ENCODE peak calls at places on chromosomes 16 and 17, in ten cellular contexts. One of them, this sample, is unnamed.

GRCh38 chr16:79869304-79870015 is 268.9 kb upstream of the MAF start:
- DNase-seq in pancreas: no peak
- DNase-seq in DND-41: no peak
- DNase-seq in cardiac muscle cell: no peak
- DNase-seq in endothelial cell: no peak
- DNase-seq in kidney epithelial cell: no peak
- DNase-seq in stomach: no peak
- DNase-seq in AG04450: no peak
- DNase-seq in WTC11: no peak
- DNase-seq in CD4-positive, alpha-beta T cell: no peak
- DNase-seq in this sample: no peak

GRCh38 chr17:76529643-76530488 is 7.6 kb downstream of the CYGB start:
- DNase-seq in pancreas: no peak
- DNase-seq in DND-41: no peak
- DNase-seq in cardiac muscle cell: peak
- DNase-seq in endothelial cell: peak
- DNase-seq in kidney epithelial cell: no peak
- DNase-seq in stomach: peak
- DNase-seq in AG04450: no peak
- DNase-seq in WTC11: no peak
- DNase-seq in CD4-positive, alpha-beta T cell: no peak
- DNase-seq in this sample: peak

GRCh38 chr16:12320298-12320706 is 343.8 kb downstream of the SNX29 start:
- DNase-seq in pancreas: no peak
- DNase-seq in DND-41: no peak
- DNase-seq in cardiac muscle cell: no peak
- DNase-seq in endothelial cell: no peak
- DNase-seq in kidney epithelial cell: peak
- DNase-seq in stomach: no peak
- DNase-seq in AG04450: peak
- DNase-seq in WTC11: no peak
- DNase-seq in CD4-positive, alpha-beta T cell: no peak
- DNase-seq in this sample: no peak

GRCh38 chr17:40952675-40953074 is 14.1 kb downstream of the KRT39 start:
- DNase-seq in pancreas: no peak
- DNase-seq in DND-41: no peak
- DNase-seq in cardiac muscle cell: peak
- DNase-seq in endothelial cell: no peak
- DNase-seq in kidney epithelial cell: peak
- DNase-seq in stomach: no peak
- DNase-seq in AG04450: peak
- DNase-seq in WTC11: no peak
- DNase-seq in CD4-positive, alpha-beta T cell: no peak
- DNase-seq in this sample: no peak

GRCh38 chr17:50185724-50186545 is 15.5 kb downstream of the COL1A1 start:
- DNase-seq in pancreas: no peak
- DNase-seq in DND-41: no peak
- DNase-seq in cardiac muscle cell: peak
- DNase-seq in endothelial cell: no peak
- DNase-seq in kidney epithelial cell: no peak
- DNase-seq in stomach: no peak
- DNase-seq in AG04450: no peak
- DNase-seq in WTC11: no peak
- DNase-seq in CD4-positive, alpha-beta T cell: no peak
- DNase-seq in this sample: no peak

GRCh38 chr16:74677868-74678267 is 11.2 kb upstream of the RFWD3 start:
- DNase-seq in pancreas: no peak
- DNase-seq in DND-41: no peak
- DNase-seq in cardiac muscle cell: no peak
- DNase-seq in endothelial cell: no peak
- DNase-seq in kidney epithelial cell: no peak
- DNase-seq in stomach: no peak
- DNase-seq in AG04450: no peak
- DNase-seq in WTC11: peak
- DNase-seq in CD4-positive, alpha-beta T cell: no peak
- DNase-seq in this sample: no peak

GRCh38 chr17:28834420-28834819 is 8.2 kb downstream of the FAM222B start:
- DNase-seq in pancreas: no peak
- DNase-seq in DND-41: no peak
- DNase-seq in cardiac muscle cell: no peak
- DNase-seq in endothelial cell: no peak
- DNase-seq in kidney epithelial cell: no peak
- DNase-seq in stomach: no peak
- DNase-seq in AG04450: no peak
- DNase-seq in WTC11: no peak
- DNase-seq in CD4-positive, alpha-beta T cell: no peak
- DNase-seq in this sample: no peak

GRCh38 chr17:3659541-3660111 is 8.8 kb downstream of the TAX1BP3 start:
- DNase-seq in pancreas: no peak
- DNase-seq in DND-41: no peak
- DNase-seq in cardiac muscle cell: peak
- DNase-seq in endothelial cell: no peak
- DNase-seq in kidney epithelial cell: no peak
- DNase-seq in stomach: peak
- DNase-seq in AG04450: peak
- DNase-seq in WTC11: no peak
- DNase-seq in CD4-positive, alpha-beta T cell: no peak
- DNase-seq in this sample: no peak

GRCh38 chr17:77772461-77772897 is 186.0 kb upstream of the TNRC6C start:
- DNase-seq in pancreas: peak
- DNase-seq in DND-41: peak
- DNase-seq in cardiac muscle cell: peak
- DNase-seq in endothelial cell: peak
- DNase-seq in kidney epithelial cell: no peak
- DNase-seq in stomach: peak
- DNase-seq in AG04450: no peak
- DNase-seq in WTC11: peak
- DNase-seq in CD4-positive, alpha-beta T cell: peak
- DNase-seq in this sample: peak

DNA sequence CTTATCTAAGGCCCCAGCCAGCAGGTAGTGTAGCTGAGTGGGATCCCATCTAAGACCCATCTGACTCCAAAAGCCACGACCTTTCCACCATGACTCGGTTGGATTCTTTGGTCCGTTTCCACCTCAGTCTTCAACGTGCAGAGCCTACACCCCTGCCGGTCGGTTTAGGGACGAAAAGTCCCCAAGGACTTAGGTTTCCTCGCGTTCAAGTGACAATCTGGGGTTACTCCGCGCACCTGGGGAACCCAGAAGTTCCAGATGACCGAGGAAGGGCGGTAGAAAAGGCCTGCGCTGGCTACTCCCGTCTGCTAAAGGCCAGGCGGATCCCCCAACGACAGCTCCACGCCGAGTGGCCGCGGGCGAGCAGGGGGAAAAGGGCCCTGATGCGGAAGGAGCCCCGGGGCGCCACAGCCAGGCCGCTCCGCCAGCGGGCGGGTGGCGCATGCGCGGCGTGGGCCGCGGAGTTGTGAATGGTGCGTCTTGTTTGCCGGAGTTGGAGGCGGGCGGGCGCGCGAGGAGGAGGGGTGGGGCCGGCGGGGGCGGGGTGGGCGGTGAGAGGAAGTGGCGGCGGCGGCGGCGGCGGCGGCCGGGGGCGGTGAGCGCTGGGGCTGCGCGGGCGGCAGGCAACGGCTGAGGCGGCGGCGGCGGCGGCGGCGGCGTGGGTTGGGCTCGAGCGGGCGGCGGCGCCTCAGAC is at the start of gene CBFB:
- DNase-seq in pancreas: peak
- DNase-seq in DND-41: peak
- DNase-seq in cardiac muscle cell: peak
- DNase-seq in endothelial cell: peak
- DNase-seq in kidney epithelial cell: peak
- DNase-seq in stomach: peak
- DNase-seq in AG04450: peak
- DNase-seq in WTC11: peak
- DNase-seq in CD4-positive, alpha-beta T cell: peak
- DNase-seq in this sample: peak
- TF ChIP-seq CTCF in pancreas: no peak
- TF ChIP-seq CTCF in DND-41: peak
- TF ChIP-seq CTCF in cardiac muscle cell: no peak
- TF ChIP-seq CTCF in endothelial cell: no peak
- TF ChIP-seq CTCF in kidney epithelial cell: no peak
- TF ChIP-seq CTCF in stomach: no peak
- TF ChIP-seq CTCF in AG04450: peak
- TF ChIP-seq CTCF in WTC11: no peak
- TF ChIP-seq CTCF in CD4-positive, alpha-beta T cell: peak
- TF ChIP-seq CTCF in this sample: no peak

DNA sequence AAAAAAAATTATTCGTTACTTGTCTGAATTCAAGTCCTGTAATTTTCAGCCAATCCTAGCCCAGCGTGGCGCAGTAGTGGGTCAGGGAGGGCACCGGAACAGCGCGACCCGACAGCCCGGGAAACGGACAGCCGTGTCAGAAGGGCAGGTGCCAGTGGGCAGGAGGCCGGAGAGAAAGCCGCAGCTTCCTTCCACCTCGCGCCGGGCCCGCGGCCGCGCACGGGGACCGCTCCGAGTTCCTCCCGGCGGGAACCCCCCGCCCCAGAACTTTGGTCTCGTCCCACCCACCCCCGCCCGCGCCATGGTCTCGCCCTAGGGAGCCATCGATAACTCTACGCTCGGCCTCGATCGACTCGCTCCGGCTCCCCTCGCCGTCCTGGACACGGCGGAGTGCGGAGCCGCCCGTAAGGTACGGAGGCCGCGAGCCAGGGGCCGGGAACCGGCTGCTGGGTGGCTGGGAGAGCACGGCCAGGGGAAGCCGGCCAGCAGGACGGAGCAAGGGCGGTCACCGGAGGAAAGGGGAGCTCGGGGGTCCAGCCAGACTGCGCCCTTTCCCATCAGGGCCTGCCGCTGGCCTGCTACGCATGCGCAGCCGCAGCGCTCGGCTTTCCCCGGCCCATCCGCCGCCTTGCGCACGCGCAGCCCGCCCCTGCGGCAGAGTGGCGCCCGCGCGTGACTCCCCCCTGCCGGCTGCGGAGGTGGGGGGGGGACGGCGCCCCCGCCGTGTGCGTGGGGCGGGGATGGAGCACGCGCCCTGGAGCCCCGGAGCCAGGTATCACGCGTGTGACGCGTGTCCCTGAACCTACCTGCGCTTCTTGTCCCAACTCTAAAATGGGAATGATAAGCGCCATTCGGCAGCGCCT is at the start of gene MLST8:
- DNase-seq in pancreas: peak
- DNase-seq in DND-41: peak
- DNase-seq in cardiac muscle cell: peak
- DNase-seq in endothelial cell: peak
- DNase-seq in kidney epithelial cell: no peak
- DNase-seq in stomach: peak
- DNase-seq in AG04450: peak
- DNase-seq in WTC11: peak
- DNase-seq in CD4-positive, alpha-beta T cell: peak
- DNase-seq in this sample: peak
- TF ChIP-seq CTCF in pancreas: no peak
- TF ChIP-seq CTCF in DND-41: peak
- TF ChIP-seq CTCF in cardiac muscle cell: peak
- TF ChIP-seq CTCF in endothelial cell: no peak
- TF ChIP-seq CTCF in kidney epithelial cell: no peak
- TF ChIP-seq CTCF in stomach: no peak
- TF ChIP-seq CTCF in AG04450: no peak
- TF ChIP-seq CTCF in WTC11: no peak
- TF ChIP-seq CTCF in CD4-positive, alpha-beta T cell: peak
- TF ChIP-seq CTCF in this sample: no peak

GRCh38 chr16:49755291-49755611 is 100.7 kb downstream of the ZNF423 start:
- DNase-seq in pancreas: no peak
- DNase-seq in DND-41: no peak
- DNase-seq in cardiac muscle cell: peak
- DNase-seq in endothelial cell: peak
- DNase-seq in kidney epithelial cell: peak
- DNase-seq in stomach: no peak
- DNase-seq in AG04450: peak
- DNase-seq in WTC11: no peak
- DNase-seq in CD4-positive, alpha-beta T cell: no peak
- DNase-seq in this sample: no peak
- TF ChIP-seq CTCF in pancreas: no peak
- TF ChIP-seq CTCF in DND-41: peak
- TF ChIP-seq CTCF in cardiac muscle cell: peak
- TF ChIP-seq CTCF in endothelial cell: peak
- TF ChIP-seq CTCF in kidney epithelial cell: peak
- TF ChIP-seq CTCF in stomach: no peak
- TF ChIP-seq CTCF in AG04450: peak
- TF ChIP-seq CTCF in WTC11: no peak
- TF ChIP-seq CTCF in CD4-positive, alpha-beta T cell: peak
- TF ChIP-seq CTCF in this sample: no peak

GRCh38 chr17:47907932-47908562 is 12.0 kb downstream of the SP2 start:
- DNase-seq in pancreas: peak
- DNase-seq in DND-41: no peak
- DNase-seq in cardiac muscle cell: no peak
- DNase-seq in endothelial cell: no peak
- DNase-seq in kidney epithelial cell: no peak
- DNase-seq in stomach: no peak
- DNase-seq in AG04450: no peak
- DNase-seq in WTC11: no peak
- DNase-seq in CD4-positive, alpha-beta T cell: no peak
- DNase-seq in this sample: no peak

GRCh38 chr17:47906443-47906842 is 10.4 kb downstream of the SP2 start:
- DNase-seq in pancreas: peak
- DNase-seq in DND-41: no peak
- DNase-seq in cardiac muscle cell: no peak
- DNase-seq in endothelial cell: no peak
- DNase-seq in kidney epithelial cell: no peak
- DNase-seq in stomach: no peak
- DNase-seq in AG04450: no peak
- DNase-seq in WTC11: no peak
- DNase-seq in CD4-positive, alpha-beta T cell: no peak
- DNase-seq in this sample: no peak

GRCh38 chr17:47902039-47902744 is 6.2 kb downstream of the SP2 start:
- DNase-seq in pancreas: no peak
- DNase-seq in DND-41: no peak
- DNase-seq in cardiac muscle cell: no peak
- DNase-seq in endothelial cell: no peak
- DNase-seq in kidney epithelial cell: no peak
- DNase-seq in stomach: no peak
- DNase-seq in AG04450: no peak
- DNase-seq in WTC11: peak
- DNase-seq in CD4-positive, alpha-beta T cell: no peak
- DNase-seq in this sample: no peak

GRCh38 chr17:47901423-47901822 is 5.4 kb downstream of the SP2 start:
- DNase-seq in pancreas: peak
- DNase-seq in DND-41: no peak
- DNase-seq in cardiac muscle cell: no peak
- DNase-seq in endothelial cell: no peak
- DNase-seq in kidney epithelial cell: no peak
- DNase-seq in stomach: no peak
- DNase-seq in AG04450: no peak
- DNase-seq in WTC11: no peak
- DNase-seq in CD4-positive, alpha-beta T cell: no peak
- DNase-seq in this sample: no peak

DNA sequence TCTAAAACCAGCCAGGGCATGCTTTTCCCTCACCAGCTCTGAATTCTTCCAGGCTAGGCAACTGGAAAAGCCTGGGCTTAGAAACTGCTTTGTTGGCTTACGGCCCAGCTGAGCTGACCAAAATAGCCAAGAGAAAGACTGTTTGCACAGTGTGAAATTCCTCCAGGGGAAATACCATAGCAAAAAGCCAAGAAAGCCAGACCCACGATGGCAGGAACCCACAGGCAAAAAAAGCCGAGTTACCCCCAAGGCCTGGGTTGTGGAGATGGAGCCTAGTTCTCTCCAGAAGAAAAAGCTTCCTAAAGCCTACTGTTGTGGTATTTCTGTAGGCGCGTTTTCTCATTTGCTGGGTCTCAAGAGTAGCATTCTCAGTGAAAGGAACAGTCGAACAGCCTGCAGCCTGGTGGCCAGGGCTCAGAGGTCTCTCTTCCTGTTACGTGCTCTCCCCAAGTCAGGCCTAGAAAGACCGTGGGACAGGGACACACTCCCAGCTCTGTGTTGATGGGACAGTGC is 9.2 kb downstream of the SP2 start:
- DNase-seq in pancreas: peak
- DNase-seq in DND-41: no peak
- DNase-seq in cardiac muscle cell: peak
- DNase-seq in endothelial cell: no peak
- DNase-seq in kidney epithelial cell: no peak
- DNase-seq in stomach: peak
- DNase-seq in AG04450: peak
- DNase-seq in WTC11: no peak
- DNase-seq in CD4-positive, alpha-beta T cell: no peak
- DNase-seq in this sample: no peak
- TF ChIP-seq CTCF in pancreas: no peak
- TF ChIP-seq CTCF in DND-41: no peak
- TF ChIP-seq CTCF in cardiac muscle cell: no peak
- TF ChIP-seq CTCF in endothelial cell: no peak
- TF ChIP-seq CTCF in kidney epithelial cell: no peak
- TF ChIP-seq CTCF in stomach: no peak
- TF ChIP-seq CTCF in AG04450: no peak
- TF ChIP-seq CTCF in WTC11: no peak
- TF ChIP-seq CTCF in CD4-positive, alpha-beta T cell: no peak
- TF ChIP-seq CTCF in this sample: no peak

This sample was measured in nephron progenitor cell.